ENCODE peak calls at places on chromosomes 11 and 22, in four cellular contexts. S is amniotic stem cell; F is stimulated activated CD4-positive, alpha-beta T cell treated with anti-CD3 and anti-CD28 coated beads, Interleukin-15, amount 100 ng/mL, for 1 hour; J is activated CD4-positive, alpha-beta T cell treated with anti-CD3 and anti-CD28 coated beads, Interleukin-2, amount 50 U/mL, for 4 hours. O is an unnamed sample.

GRCh38 chr11:92302766-92303165 is 78.1 kb downstream of the FAT3 start:
- DNase-seq in F (no peak), S (no peak), J (no peak), O (no peak)

GRCh38 chr11:44779736-44780520 is 53.2 kb downstream of the TSPAN18 start:
- DNase-seq in S (no peak), J (no peak), F (no peak), O (no peak)

GRCh38 chr11:102522332-102523207 is 8.0 kb downstream of the MMP7 start:
- DNase-seq in S (no peak), F (no peak), J (no peak), O (no peak)

GRCh38 chr11:34134765-34135164 is 29.3 kb downstream of the NAT10 start:
- DNase-seq in J (no peak), F (no peak), S (no peak), O (no peak)

GRCh38 chr11:66172146-66172545 is 96.3 kb upstream of the RAB1B start:
- DNase-seq in J (peak), F (no peak), S (no peak), O (no peak)

GRCh38 chr22:50157976-50158375 is 12.6 kb upstream of the PANX2 start:
- DNase-seq in S (no peak), F (no peak), J (no peak), O (peak)

GRCh38 chr11:12331239-12331874 is 46.0 kb upstream of the PARVA start:
- DNase-seq in S (peak), F (peak), J (peak), O (peak)

GRCh38 chr11:65524747-65525658 is at the start of gene SCYL1:
- DNase-seq in F (peak), S (peak), J (peak), O (peak)

GRCh38 chr11:78860720-78861422 is 286.2 kb upstream of the NARS2 start:
- DNase-seq in F (no peak), J (no peak), S (no peak), O (no peak)

GRCh38 chr11:57460756-57461749 is 725 bp downstream of the RTN4RL2 start:
- DNase-seq in F (no peak), S (no peak), J (peak), O (no peak)

GRCh38 chr22:20427945-20428417 is 9.6 kb downstream of the SCARF2 start:
- DNase-seq in F (no peak), J (no peak), S (no peak), O (no peak)

GRCh38 chr11:121473064-121473777 is 20.5 kb upstream of the SORL1-AS1 start:
- DNase-seq in J (no peak), S (no peak), F (no peak), O (no peak)

GRCh38 chr22:37401401-37401859 is 25.8 kb downstream of the ELFN2 start:
- DNase-seq in S (no peak), F (no peak), J (no peak), O (no peak)

GRCh38 chr11:46463701-46464100 is 72.1 kb upstream of the CHRM4 start:
- DNase-seq in J (no peak), S (no peak), F (no peak), O (no peak)

GRCh38 chr11:47470671-47471070 is 21.7 kb upstream of the RAPSN start:
- DNase-seq in F (no peak), J (no peak), S (no peak), O (no peak)

GRCh38 chr11:117010808-117011540 is 87.3 kb downstream of the SIK3 start:
- DNase-seq in F (no peak), J (no peak), S (peak), O (no peak)

GRCh38 chr11:60830478-60831142 is 11.3 kb upstream of the CCDC86 start:
- DNase-seq in F (no peak), S (no peak), J (no peak), O (no peak)

GRCh38 chr11:134560566-134561347 is 148.7 kb upstream of the B3GAT1 start:
- DNase-seq in F (no peak), S (no peak), J (no peak), O (no peak)

GRCh38 chr11:14764213-14764898 is 120.8 kb downstream of the PDE3B start:
- DNase-seq in S (no peak), J (no peak), F (no peak), O (no peak)

GRCh38 chr11:92885600-92885999 is 83.9 kb upstream of the MTNR1B start:
- DNase-seq in S (no peak), F (no peak), J (no peak), O (no peak)

GRCh38 chr11:123180166-123180565 is 14.9 kb downstream of the CLMP start:
- DNase-seq in F (no peak), J (no peak), S (no peak), O (no peak)

GRCh38 chr11:60872952-60873524 is 5.7 kb downstream of the ZP1 start:
- DNase-seq in S (no peak), F (no peak), J (no peak), O (no peak)

GRCh38 chr11:41377709-41378394 is 81.6 kb downstream of the LRRC4C start:
- DNase-seq in J (no peak), F (no peak), S (no peak), O (no peak)

GRCh38 chr22:39631857-39632256 is 61.3 kb downstream of the CACNA1I start:
- DNase-seq in S (no peak), J (no peak), F (no peak), O (no peak)